ENCODE peak calls at places on chromosomes 4 and X, in six cellular contexts. F, D, Q, V, I and N are unnamed samples.
A peak's percentile ranks its signal among the peaks of the same experiment; 100 is the strongest.

GRCh38 chr4:1172228-1172851 is at the start of gene SPON2:
- ATAC-seq in F (no peak), Q (no peak), I (peak; percentile 46), V (no peak), D (peak; percentile 53), N (peak; percentile 37)

GRCh38 chrX:20244936-20245335 is 21.8 kb downstream of the RPS6KA3 start:
- ATAC-seq in Q (no peak), F (no peak), I (no peak), D (no peak), V (no peak), N (no peak)

GRCh38 chrX:123975180-123975579 is 13.7 kb downstream of the STAG2 start:
- ATAC-seq in V (no peak), I (no peak), Q (no peak), D (peak; percentile 43), F (no peak), N (peak; percentile 46)

GRCh38 chr4:147340111-147340510 is 140.8 kb upstream of the EDNRA start:
- ATAC-seq in V (no peak), Q (peak; percentile 55), F (no peak), I (no peak), D (peak; percentile 45), N (no peak)

GRCh38 chr4:26132858-26133257 is 188.0 kb upstream of the RBPJ start:
- ATAC-seq in I (peak; percentile 79), F (peak; percentile 69), Q (no peak), V (no peak), D (no peak), N (no peak)

GRCh38 chr4:87465739-87466366 is 43.5 kb downstream of the NUDT9 start:
- ATAC-seq in V (peak; percentile 54), D (peak; percentile 67), F (peak; percentile 84), I (peak; percentile 39), Q (peak; percentile 74), N (no peak)

GRCh38 chr4:184481544-184481943 is 7.2 kb upstream of the IRF2 start:
- ATAC-seq in Q (no peak), D (no peak), V (no peak), I (no peak), F (no peak), N (no peak)

GRCh38 chrX:134237363-134237702 is 351 bp downstream of the CCDC160 start:
- ATAC-seq in Q (no peak), V (peak; percentile 54), F (no peak), D (no peak), I (no peak), N (no peak)

GRCh38 chr4:20844311-20844710 is 144.1 kb downstream of the PACRGL start:
- ATAC-seq in F (no peak), I (no peak), V (no peak), D (no peak), Q (no peak), N (no peak)

GRCh38 chr4:184513802-184514120 is 39.4 kb upstream of the IRF2 start:
- ATAC-seq in F (no peak), Q (peak; percentile 24), V (no peak), I (no peak), D (no peak), N (no peak)

GRCh38 chr4:76867880-76868655 is 29.9 kb downstream of the SOWAHB start:
- ATAC-seq in Q (no peak), I (no peak), F (peak; percentile 64), D (no peak), V (no peak), N (no peak)

GRCh38 chrX:100980608-100981497 is 11.3 kb downstream of the ARL13A start:
- ATAC-seq in I (peak; percentile 76), F (no peak), V (peak; percentile 83), Q (no peak), D (no peak), N (no peak)

GRCh38 chrX:129525162-129525561 is 1.9 kb upstream of the SMARCA1 start:
- ATAC-seq in D (no peak), V (no peak), F (no peak), I (peak; percentile 67), Q (no peak), N (no peak)

DNA sequence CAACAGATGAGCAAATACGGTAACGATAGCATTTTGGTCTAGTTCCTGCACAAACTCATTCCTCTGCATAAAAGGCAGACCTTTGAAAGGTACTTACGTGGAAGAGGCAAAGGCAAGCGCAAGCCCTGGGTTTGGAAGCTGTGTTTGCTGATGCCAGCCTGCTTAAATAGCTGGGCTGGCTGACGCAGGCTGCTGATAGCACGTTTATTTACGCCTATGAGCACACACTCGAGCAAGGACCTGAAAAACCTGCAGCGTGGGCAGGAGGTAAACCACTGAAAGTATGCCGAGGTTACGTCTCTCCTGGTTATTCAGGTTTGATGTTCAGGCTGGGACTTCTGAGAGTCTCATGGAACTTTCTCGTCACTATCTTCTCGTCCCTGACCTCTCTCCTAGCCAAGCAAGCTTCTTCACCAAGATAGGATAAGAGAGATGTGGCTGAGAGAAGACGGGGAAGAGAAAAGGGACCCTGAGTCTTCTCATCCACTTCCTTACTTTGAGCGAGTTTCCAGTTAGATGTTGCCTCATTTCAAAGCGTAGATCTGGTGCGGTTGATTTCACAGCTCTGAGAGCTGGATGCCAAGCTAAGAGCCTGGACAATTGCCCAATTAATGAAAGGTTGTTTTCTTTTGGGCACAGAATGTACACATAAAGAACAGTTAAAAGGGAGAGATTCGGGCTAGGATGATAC is at the start of gene HOPX:
- ATAC-seq in V (no peak), D (peak; percentile 78), Q (peak; percentile 73), F (no peak), I (no peak), N (no peak)
- H3K4me3 ChIP-seq in V (no peak within 1 kb of the TSS), D (peak within 1 kb of the TSS; percentile 47), Q (no peak within 1 kb of the TSS), F (no peak within 1 kb of the TSS), I (no peak within 1 kb of the TSS), N (peak within 1 kb of the TSS; percentile 1)

DNA sequence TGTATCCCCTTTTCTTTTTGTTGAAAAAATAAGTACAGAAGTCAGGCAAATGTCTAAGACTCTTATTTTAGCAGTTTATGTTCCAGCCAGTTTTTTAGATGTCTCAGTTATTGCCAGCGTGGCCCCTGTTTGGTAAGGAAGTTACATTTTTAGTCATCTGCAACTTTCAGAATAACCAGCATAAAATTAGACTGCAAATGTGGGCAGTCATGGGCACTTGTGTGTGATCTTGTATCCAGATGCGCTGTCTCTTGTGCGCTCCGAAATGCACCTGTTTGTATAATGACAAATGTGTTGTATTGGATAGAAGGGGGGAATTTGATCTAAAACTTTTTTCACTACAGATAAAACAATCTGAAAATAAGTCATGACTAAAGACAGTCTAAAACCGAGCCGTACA is 44.3 kb upstream of the CLCN4 start:
- ATAC-seq in I (no peak), F (no peak), D (no peak), V (no peak), Q (peak; percentile 54), N (no peak)
- H3K9me3 ChIP-seq in I (no peaks in the 10 kb centered on the region), F (no peaks in the 10 kb centered on the region), D (no peaks in the 10 kb centered on the region), V (peaks cover 4% of the 10 kb centered on the region), Q (no peaks in the 10 kb centered on the region), N (no peaks in the 10 kb centered on the region)

DNA sequence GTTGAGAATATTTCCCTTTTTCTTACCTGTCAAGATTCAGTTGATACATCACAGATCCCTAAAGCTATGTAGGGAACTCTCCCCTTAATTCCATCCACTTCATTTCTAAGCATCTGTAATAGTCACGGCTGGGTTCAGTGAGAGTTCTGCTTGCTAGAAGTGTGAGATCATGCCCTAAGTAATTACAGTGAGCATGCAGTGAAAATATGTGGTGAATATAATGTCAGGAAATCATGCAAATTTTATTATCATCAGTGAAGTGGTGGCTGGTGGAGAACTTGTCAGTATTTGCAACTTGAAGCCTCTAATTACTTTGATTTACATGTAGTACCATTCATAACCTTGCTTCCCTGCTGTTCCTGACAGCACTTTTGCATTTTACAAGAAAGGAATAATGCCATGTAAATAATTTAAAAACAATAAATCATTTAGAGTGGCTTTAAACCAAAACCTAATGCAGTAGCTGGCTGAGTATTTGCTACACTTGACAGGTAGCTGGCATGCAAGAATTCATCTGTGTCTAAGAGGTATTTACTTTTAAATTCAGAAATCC is 28.3 kb upstream of the CFAP299 start:
- ATAC-seq in V (no peak), F (no peak), I (no peak), Q (no peak), D (no peak), N (peak; percentile 12)
- TF ChIP-seq EP300 in V (no peak), F (no peak), I (no peak), Q (no peak), D (no peak), N (no peak)

GRCh38 chrX:40107291-40108083 is 9.7 kb upstream of the BCOR start:
- ATAC-seq in D (peak; percentile 34), V (peak; percentile 32), I (no peak), F (peak; percentile 8), Q (peak; percentile 9), N (peak; percentile 11)
- H3K4me3 ChIP-seq in D (peak overlapping the region; percentile 54), V (peak overlapping the region; percentile 75), I (peak overlapping the region; percentile 76), F (peak overlapping the region; percentile 66), Q (peak overlapping the region; percentile 45), N (peak overlapping the region; percentile 78)

DNA sequence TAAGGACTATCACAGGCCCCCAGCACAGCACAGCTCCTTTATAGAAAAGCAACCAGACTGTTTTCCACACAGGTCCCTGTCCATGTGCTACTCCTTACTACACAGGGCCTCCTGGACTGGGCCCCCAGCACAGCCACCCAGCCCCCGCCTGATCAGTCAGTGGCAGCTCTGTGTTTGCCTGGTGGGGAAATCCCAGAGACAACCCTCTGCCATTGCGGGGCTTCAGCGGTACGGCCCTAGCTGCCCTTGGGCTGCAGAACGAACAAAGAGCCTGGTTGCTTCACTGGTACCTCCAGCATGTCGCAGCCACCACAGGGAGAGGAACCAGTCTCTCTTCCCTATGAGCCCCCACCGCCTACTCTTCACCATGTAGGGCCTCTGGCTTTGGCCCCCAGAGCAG is 30.7 kb downstream of the CBR4 start:
- ATAC-seq in D (no peak), V (no peak), I (peak; percentile 86), F (no peak), Q (no peak), N (no peak)
- H3K9me3 ChIP-seq in D (peaks cover 5% of the 10 kb centered on the region), V (peaks cover 9% of the 10 kb centered on the region), I (peaks cover 14% of the 10 kb centered on the region), F (peaks cover 5% of the 10 kb centered on the region), Q (peaks cover 10% of the 10 kb centered on the region), N (no peaks in the 10 kb centered on the region)

DNA sequence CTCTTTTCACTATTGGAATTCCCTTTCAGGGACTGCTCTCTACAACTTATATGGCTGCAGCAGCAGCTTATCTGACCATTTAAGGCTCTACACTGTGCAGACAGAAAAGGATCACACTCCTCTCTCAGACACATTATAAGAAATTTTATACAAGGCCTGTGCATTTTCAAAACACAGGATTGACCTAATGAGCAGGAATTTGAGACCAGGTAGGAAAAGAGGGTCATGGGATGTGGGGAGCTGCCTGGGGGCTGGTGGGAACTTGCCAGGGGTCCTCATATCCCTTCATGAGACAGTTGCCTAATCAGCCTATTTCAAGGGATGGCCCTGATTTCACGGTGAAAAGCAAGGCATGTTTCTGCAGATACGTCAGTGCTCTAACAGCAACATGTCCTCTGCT is 77.1 kb downstream of the SORBS2 start:
- ATAC-seq in V (no peak), F (no peak), Q (peak; percentile 3), D (no peak), I (no peak), N (no peak)
- TF ChIP-seq EP300 in V (no peak), F (no peak), Q (no peak), D (no peak), I (no peak), N (no peak)

GRCh38 chr4:73599182-73599581 is 21.1 kb downstream of the RASSF6 start:
- ATAC-seq in D (peak; percentile 50), Q (no peak), V (peak; percentile 92), I (peak; percentile 98), F (peak; percentile 92), N (no peak)
- H3K4me3 ChIP-seq in D (no peak overlapping the region), Q (no peak overlapping the region), V (no peak overlapping the region), I (peak overlapping the region; percentile 43), F (no peak overlapping the region), N (no peak overlapping the region)

DNA sequence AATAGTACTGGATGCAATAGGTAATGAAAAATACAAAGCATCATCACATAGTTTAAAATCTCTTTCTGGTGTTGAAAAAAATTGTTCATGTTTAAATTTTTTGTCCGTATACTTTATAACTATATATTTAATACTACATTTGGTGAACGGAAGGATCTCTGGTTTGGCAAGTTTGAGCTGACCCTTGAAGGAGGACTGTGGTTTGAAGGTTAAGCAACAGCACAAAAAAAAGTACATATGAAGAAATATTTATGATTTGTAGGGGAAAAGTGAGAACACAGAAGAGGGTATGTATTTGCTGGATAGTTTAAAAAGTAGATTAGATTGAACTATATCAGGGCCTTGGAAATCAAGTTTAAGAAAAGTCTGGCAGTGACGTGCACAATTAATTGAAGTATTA is 13.3 kb downstream of the SRP72 start:
- ATAC-seq in I (no peak), D (no peak), V (no peak), Q (no peak), F (no peak), N (no peak)
- H3K9me3 ChIP-seq in I (no peaks in the 10 kb centered on the region), D (no peaks in the 10 kb centered on the region), V (no peaks in the 10 kb centered on the region), Q (no peaks in the 10 kb centered on the region), F (no peaks in the 10 kb centered on the region), N (no peaks in the 10 kb centered on the region)